ENCODE peak calls at places on chromosomes 4 and X, in eight cellular contexts. I, X, O, K, E, G, V and J are unnamed samples.

GRCh38 chr4:47839259-47839658 is 1.4 kb upstream of the CORIN start:
- DNase-seq in I (peak; percentile 61), X (no peak), O (no peak), K (peak; percentile 1), E (no peak), G (no peak), V (no peak), J (no peak)

GRCh38 chr4:55866290-55866907 is 13.0 kb downstream of the EXOC1 start:
- DNase-seq in I (no peak), X (no peak), O (no peak), K (peak; percentile 67), E (peak; percentile 48), G (no peak), V (no peak), J (no peak)

GRCh38 chr4:91116861-91117260 is 989.7 kb downstream of the CCSER1 start:
- DNase-seq in I (peak; percentile 51), X (no peak), O (no peak), K (peak; percentile 6), E (no peak), G (no peak), V (no peak), J (no peak)

GRCh38 chr4:3851211-3851610 is 85.0 kb downstream of the ADRA2C start:
- DNase-seq in I (peak; percentile 64), X (no peak), O (no peak), K (no peak), E (no peak), G (no peak), V (no peak), J (no peak)

GRCh38 chr4:48110452-48110978 is 23.5 kb downstream of the TXK start:
- DNase-seq in I (no peak), X (no peak), O (no peak), K (no peak), E (no peak), G (no peak), V (no peak), J (no peak)

GRCh38 chr4:25843340-25844097 is 19.3 kb downstream of the SEL1L3 start:
- DNase-seq in I (no peak), X (no peak), O (peak; percentile 60), K (no peak), E (no peak), G (peak; percentile 60), V (no peak), J (no peak)

GRCh38 chr4:140315032-140315826 is 58.2 kb upstream of the SCOC start:
- DNase-seq in I (no peak), X (no peak), O (no peak), K (no peak), E (no peak), G (no peak), V (no peak), J (no peak)

GRCh38 chrX:1657367-1658082 is 42.7 kb downstream of the ASMT start:
- DNase-seq in I (no peak), X (no peak), O (no peak), K (peak; percentile 66), E (no peak), G (peak; percentile 20), V (no peak), J (no peak)

GRCh38 chr4:53273726-53274125 is 92.1 kb downstream of the SCFD2 start:
- DNase-seq in I (no peak), X (no peak), O (no peak), K (no peak), E (no peak), G (no peak), V (no peak), J (no peak)

GRCh38 chr4:83362492-83363329 is 28.1 kb upstream of the HPSE start:
- DNase-seq in I (peak; percentile 33), X (no peak), O (no peak), K (peak; percentile 19), E (peak; percentile 16), G (peak; percentile 48), V (no peak), J (peak; percentile 13)

GRCh38 chr4:55866973-55867574 is 13.6 kb downstream of the EXOC1 start:
- DNase-seq in I (peak; percentile 77), X (no peak), O (peak; percentile 22), K (peak; percentile 61), E (peak; percentile 38), G (no peak), V (no peak), J (no peak)

GRCh38 chr4:717601-718320 is 12.1 kb downstream of the PCGF3 start:
- DNase-seq in I (no peak), X (no peak), O (no peak), K (no peak), E (no peak), G (no peak), V (no peak), J (no peak)

GRCh38 chrX:10769165-10769564 is 148.8 kb upstream of the MID1 start:
- DNase-seq in I (peak; percentile 74), X (no peak), O (no peak), K (peak; percentile 46), E (peak; percentile 22), G (no peak), V (no peak), J (peak; percentile 5)

GRCh38 chr4:41323706-41324105 is 67.0 kb downstream of the UCHL1 start:
- DNase-seq in I (no peak), X (no peak), O (no peak), K (peak; percentile 37), E (no peak), G (no peak), V (no peak), J (no peak)

GRCh38 chr4:25351777-25352421 is 25.2 kb upstream of the ANAPC4 start:
- DNase-seq in I (peak; percentile 26), X (no peak), O (no peak), K (no peak), E (no peak), G (no peak), V (no peak), J (no peak)

GRCh38 chr4:89164400-89164799 is 53.1 kb downstream of the TIGD2 start:
- DNase-seq in I (no peak), X (no peak), O (no peak), K (peak; percentile 29), E (no peak), G (no peak), V (no peak), J (no peak)
- TF ChIP-seq CTCF in I (no peak), X (no peak), O (no peak), K (peak; percentile 44), E (no peak), G (no peak), V (no peak), J (no peak)

GRCh38 chr4:168907119-168907698 is 102.8 kb downstream of the CBR4 start:
- DNase-seq in I (no peak), X (no peak), O (no peak), K (no peak), E (no peak), G (no peak), V (no peak), J (no peak)

GRCh38 chr4:168908859-168909390 is 101.1 kb downstream of the CBR4 start:
- DNase-seq in I (no peak), X (no peak), O (no peak), K (no peak), E (no peak), G (no peak), V (no peak), J (no peak)

DNA sequence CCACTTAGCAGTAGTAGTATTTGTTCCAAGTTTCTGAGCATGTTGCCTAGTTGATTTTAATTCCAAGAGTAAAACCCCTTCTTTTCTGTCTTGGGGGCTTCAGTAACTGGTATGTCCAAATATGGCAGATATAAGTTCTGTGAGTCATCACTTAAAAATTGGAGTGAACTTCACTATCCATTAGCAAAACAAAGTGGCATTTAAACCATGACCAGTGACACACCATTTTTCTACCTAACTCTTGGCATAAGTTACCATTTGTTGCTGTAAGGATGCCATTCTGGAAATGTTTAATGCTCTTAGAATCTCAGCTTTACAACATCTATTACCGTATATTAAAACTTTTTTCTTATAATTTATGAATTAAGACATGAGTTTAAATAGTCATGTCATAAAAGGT is 102.0 kb downstream of the CBR4 start:
- DNase-seq in I (no peak), X (no peak), O (no peak), K (no peak), E (no peak), G (no peak), V (no peak), J (no peak)
- H3K4me1 ChIP-seq in I (no peaks in the 10 kb centered on the region), X (no peaks in the 10 kb centered on the region), O (no peaks in the 10 kb centered on the region), K (peaks cover 23% of the 10 kb centered on the region), E (no peaks in the 10 kb centered on the region), G (no peaks in the 10 kb centered on the region), V (no peaks in the 10 kb centered on the region), J (no peaks in the 10 kb centered on the region)

GRCh38 chr4:40314951-40315350 is 20.2 kb upstream of the CHRNA9 start:
- DNase-seq in I (no peak), X (no peak), O (no peak), K (peak; percentile 49), E (no peak), G (no peak), V (no peak), J (no peak)

GRCh38 chr4:40316333-40316781 is 18.8 kb upstream of the CHRNA9 start:
- DNase-seq in I (no peak), X (no peak), O (no peak), K (peak; percentile 84), E (no peak), G (no peak), V (no peak), J (no peak)

GRCh38 chr4:40317921-40318658 is 17.0 kb upstream of the CHRNA9 start:
- DNase-seq in I (no peak), X (no peak), O (no peak), K (no peak), E (no peak), G (no peak), V (no peak), J (no peak)

GRCh38 chr4:40321671-40322131 is 13.4 kb upstream of the CHRNA9 start:
- DNase-seq in I (no peak), X (no peak), O (no peak), K (peak; percentile 12), E (no peak), G (no peak), V (no peak), J (no peak)

DNA sequence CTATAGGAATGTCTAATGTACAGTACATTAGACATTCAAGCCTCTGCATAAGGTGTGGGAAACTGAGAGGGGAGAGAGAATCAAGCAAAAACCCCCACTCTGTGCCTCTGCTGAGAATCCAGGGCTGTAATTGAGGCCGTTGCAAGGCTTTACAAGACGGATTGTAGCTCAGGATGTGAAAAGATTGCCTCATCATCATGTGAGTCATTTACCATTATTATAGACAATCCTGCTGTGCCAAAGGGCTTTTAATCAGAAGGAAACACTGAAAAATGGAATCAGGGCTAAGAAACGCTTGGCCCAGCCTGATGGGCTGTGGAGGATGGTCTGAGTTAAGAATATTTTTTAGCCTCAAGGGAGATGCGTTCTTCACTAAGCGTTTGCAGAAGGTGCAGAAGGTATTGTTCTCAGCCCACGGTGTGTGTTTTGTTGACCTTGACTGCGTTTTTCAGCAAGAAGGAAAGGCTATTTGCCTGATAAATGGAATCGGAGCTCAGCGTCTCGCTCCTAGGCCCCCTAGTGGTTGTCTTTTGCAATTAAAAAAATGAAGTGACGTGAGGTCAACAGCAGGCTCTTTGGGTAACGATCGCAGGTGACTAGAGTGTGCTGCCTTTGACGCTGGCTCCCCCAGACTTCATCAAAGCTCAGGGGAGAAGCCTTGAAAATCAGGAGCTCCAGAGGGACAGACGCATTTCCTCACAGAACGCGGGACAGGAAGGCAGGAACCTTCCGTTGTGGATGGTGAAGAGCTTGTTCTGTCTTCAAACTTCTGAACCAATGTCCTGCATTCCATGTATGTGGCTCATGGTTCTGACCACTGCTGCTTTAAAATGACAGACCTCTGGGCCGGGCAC is 18.1 kb upstream of the CHRNA9 start:
- DNase-seq in I (peak; percentile 93), X (peak; percentile 76), O (peak; percentile 64), K (peak; percentile 88), E (peak; percentile 63), G (peak; percentile 64), V (no peak), J (peak; percentile 58)
- H3K4me3 ChIP-seq in I (no peak overlapping the region), X (no peak overlapping the region), O (no peak overlapping the region), K (peak overlapping the region; percentile 28), E (no peak overlapping the region), G (peak overlapping the region; percentile 20), V (peak overlapping the region; percentile 37), J (no peak overlapping the region)

GRCh38 chrX:32408389-32408788 is 803.0 kb downstream of the DMD start:
- DNase-seq in I (peak; percentile 24), X (no peak), O (no peak), K (peak; percentile 4), E (no peak), G (no peak), V (no peak), J (no peak)
- TF ChIP-seq CTCF in I (peak; percentile 50), X (no peak), O (no peak), K (no peak), E (no peak), G (no peak), V (no peak), J (no peak)